ENCODE peak calls at places on chromosome 1, in four cellular contexts. C, K, E and Q are unnamed samples.

GRCh38 chr1:187010571-187011309 is 182.0 kb downstream of the PLA2G4A start:
- DNase-seq in C (no peak), K (peak), E (peak), Q (peak)

GRCh38 chr1:204316164-204316563 is 43.6 kb downstream of the PLEKHA6 start:
- DNase-seq in C (no peak), K (no peak), E (no peak), Q (no peak)

GRCh38 chr1:61605607-61606321 is 119.2 kb downstream of the TM2D1 start:
- DNase-seq in C (no peak), K (peak), E (peak), Q (peak)

GRCh38 chr1:213082778-213083445 is 31.9 kb downstream of the RPS6KC1 start:
- DNase-seq in C (no peak), K (peak), E (peak), Q (peak)

GRCh38 chr1:201640624-201641023 is 101.7 kb downstream of the NAV1 start:
- DNase-seq in C (no peak), K (no peak), E (no peak), Q (no peak)

GRCh38 chr1:84936116-84936810 is 43.3 kb upstream of the LPAR3 start:
- DNase-seq in C (peak), K (peak), E (peak), Q (peak)

GRCh38 chr1:244896550-244896949 is 32.2 kb upstream of the HNRNPU start:
- DNase-seq in C (no peak), K (peak), E (no peak), Q (peak)

GRCh38 chr1:94805912-94806311 is 14.2 kb upstream of the SLC44A3 start:
- DNase-seq in C (peak), K (peak), E (peak), Q (peak)

GRCh38 chr1:170711682-170712081 is 47.8 kb downstream of the PRRX1 start:
- DNase-seq in C (peak), K (peak), E (peak), Q (peak)

GRCh38 chr1:165114022-165114888 is 242.3 kb downstream of the LMX1A start:
- DNase-seq in C (peak), K (peak), E (peak), Q (peak)

GRCh38 chr1:93594603-93594880 is 87.1 kb downstream of the BCAR3 start:
- DNase-seq in C (no peak), K (no peak), E (no peak), Q (no peak)

GRCh38 chr1:93591291-93591832 is 90.3 kb downstream of the BCAR3 start:
- DNase-seq in C (no peak), K (no peak), E (no peak), Q (no peak)

GRCh38 chr1:93593868-93594602 is 87.6 kb downstream of the BCAR3 start:
- DNase-seq in C (no peak), K (no peak), E (no peak), Q (peak)

GRCh38 chr1:93591833-93592635 is 89.6 kb downstream of the BCAR3 start:
- DNase-seq in C (no peak), K (no peak), E (no peak), Q (no peak)

DNA sequence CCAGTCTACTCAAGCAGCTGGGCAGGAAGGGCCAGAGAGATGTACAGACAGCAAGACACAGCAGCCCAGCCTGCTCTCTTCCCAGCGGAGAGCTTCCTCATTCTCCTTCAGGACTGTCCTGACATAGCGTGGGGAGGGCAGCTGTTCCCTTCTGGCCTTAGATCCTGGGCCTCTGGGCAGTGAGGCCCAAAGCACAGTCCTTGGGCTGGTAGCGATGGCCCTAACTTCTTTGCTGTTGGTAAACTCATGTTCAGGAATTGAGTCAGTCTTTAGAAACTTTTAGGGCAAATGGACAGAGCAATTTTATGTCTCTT is 89.0 kb downstream of the BCAR3 start:
- DNase-seq in C (no peak), K (no peak), E (no peak), Q (no peak)
- H3K4me3 ChIP-seq in C (no peak), K (no peak), E (no peak), Q (no peak)

GRCh38 chr1:11358991-11359390 is 86.0 kb downstream of the UBIAD1 start:
- DNase-seq in C (no peak), K (no peak), E (no peak), Q (no peak)

GRCh38 chr1:11365744-11366387 is 92.9 kb downstream of the UBIAD1 start:
- DNase-seq in C (no peak), K (no peak), E (no peak), Q (no peak)

DNA sequence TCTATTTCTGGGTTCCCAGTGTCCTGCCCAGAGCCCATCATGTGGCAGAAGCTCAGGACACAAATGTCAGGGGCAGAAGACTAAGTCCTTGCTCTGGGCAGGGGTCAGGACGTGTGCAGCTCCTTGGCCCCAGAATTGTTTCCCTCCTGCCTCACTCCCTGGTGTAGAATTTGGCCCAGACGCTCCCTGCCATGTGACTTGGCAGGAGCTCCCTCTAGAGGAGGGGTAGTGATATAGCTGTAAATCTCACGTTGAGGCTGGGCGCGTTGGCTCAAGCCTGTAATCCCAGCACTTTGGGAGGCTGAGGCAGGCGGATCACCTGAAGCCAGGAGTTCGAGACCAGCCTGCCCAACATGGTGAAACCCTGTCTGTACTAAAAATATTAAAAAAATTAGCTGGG is 91.2 kb downstream of the UBIAD1 start:
- DNase-seq in C (no peak), K (no peak), E (no peak), Q (peak)
- TF ChIP-seq CTCF in C (no peak), K (peak), E (peak), Q (peak)

GRCh38 chr1:235940282-235940681 is 73.6 kb upstream of the LYST start:
- DNase-seq in C (no peak), K (no peak), E (no peak), Q (no peak)
- H3K4me3 ChIP-seq in C (no peak), K (no peak), E (no peak), Q (no peak)

GRCh38 chr1:10589074-10589473 is 114.3 kb downstream of the PEX14 start:
- DNase-seq in C (no peak), K (no peak), E (no peak), Q (no peak)

GRCh38 chr1:10588640-10589039 is 113.9 kb downstream of the PEX14 start:
- DNase-seq in C (no peak), K (no peak), E (no peak), Q (no peak)

GRCh38 chr1:10585242-10585641 is 110.5 kb downstream of the PEX14 start:
- DNase-seq in C (no peak), K (no peak), E (no peak), Q (no peak)

GRCh38 chr1:10586125-10586524 is 111.4 kb downstream of the PEX14 start:
- DNase-seq in C (no peak), K (no peak), E (no peak), Q (no peak)
- TF ChIP-seq CTCF in C (peak), K (no peak), E (peak), Q (peak)

GRCh38 chr1:74953622-74954021 is 180.6 kb upstream of the LHX8 start:
- DNase-seq in C (no peak), K (no peak), E (no peak), Q (no peak)
- H3K4me3 ChIP-seq in C (no peak), K (no peak), E (no peak), Q (no peak)